ENCODE peak calls at places on chromosomes 16 and 17, in ten cellular contexts. P is mucosa of descending colon, C is lower leg skin, T is AG10803, Y is GM20000, I is GM06990, Z is neural crest cell, O is PC-9, R is ovary, Q is HCT116. J is an unnamed sample.

GRCh38 chr17:80477647-80478478 is 1.5 kb upstream of the NPTX1 start:
- DNase-seq in P (no peak), C (no peak), T (peak), Y (peak), I (no peak), Z (peak), O (no peak), R (peak), Q (no peak), J (no peak)

GRCh38 chr16:10408824-10409381 is 23.0 kb downstream of the ATF7IP2 start:
- DNase-seq in P (no peak), C (no peak), T (no peak), Y (no peak), I (no peak), Z (no peak), O (no peak), R (no peak), Q (no peak), J (no peak)

GRCh38 chr17:82019208-82019727 is 3.4 kb downstream of the CENPX start:
- DNase-seq in P (no peak), C (no peak), T (no peak), Y (no peak), I (no peak), Z (no peak), O (no peak), R (no peak), Q (no peak), J (no peak)

GRCh38 chr17:63714550-63715277 is 14.8 kb upstream of the LIMD2 start:
- DNase-seq in P (no peak), C (no peak), T (peak), Y (no peak), I (no peak), Z (no peak), O (no peak), R (no peak), Q (no peak), J (no peak)

GRCh38 chr16:63037761-63038562 is 1001.7 kb upstream of the CDH8 start:
- DNase-seq in P (no peak), C (no peak), T (no peak), Y (no peak), I (no peak), Z (no peak), O (no peak), R (no peak), Q (no peak), J (no peak)

GRCh38 chr17:7590743-7591142 is 849 bp upstream of the SOX15 start:
- DNase-seq in P (no peak), C (peak), T (peak), Y (no peak), I (no peak), Z (no peak), O (peak), R (no peak), Q (no peak), J (peak)

GRCh38 chr17:82328141-82328993 is 5.2 kb downstream of the SECTM1 start:
- DNase-seq in P (peak), C (no peak), T (no peak), Y (no peak), I (no peak), Z (no peak), O (no peak), R (no peak), Q (no peak), J (no peak)

GRCh38 chr17:37683454-37683984 is 40.3 kb upstream of the DDX52 start:
- DNase-seq in P (no peak), C (no peak), T (no peak), Y (no peak), I (no peak), Z (no peak), O (no peak), R (no peak), Q (no peak), J (no peak)

GRCh38 chr16:48561960-48562393 is 48.0 kb downstream of the N4BP1 start:
- DNase-seq in P (no peak), C (no peak), T (peak), Y (no peak), I (no peak), Z (no peak), O (no peak), R (no peak), Q (no peak), J (no peak)

GRCh38 chr16:47553853-47554564 is 92.9 kb downstream of the PHKB start:
- DNase-seq in P (no peak), C (no peak), T (no peak), Y (no peak), I (no peak), Z (no peak), O (no peak), R (no peak), Q (no peak), J (no peak)

GRCh38 chr17:28749516-28750177 is 5.8 kb downstream of the TRAF4 start:
- DNase-seq in P (no peak), C (no peak), T (no peak), Y (no peak), I (no peak), Z (no peak), O (no peak), R (no peak), Q (no peak), J (no peak)

GRCh38 chr16:10646581-10647263 is 48.0 kb downstream of the TEKT5 start:
- DNase-seq in P (no peak), C (no peak), T (no peak), Y (no peak), I (no peak), Z (no peak), O (no peak), R (no peak), Q (no peak), J (no peak)

GRCh38 chr16:23986455-23986854 is 150.7 kb downstream of the PRKCB start:
- DNase-seq in P (no peak), C (no peak), T (no peak), Y (no peak), I (no peak), Z (no peak), O (no peak), R (no peak), Q (no peak), J (no peak)

GRCh38 chr17:78174332-78174869 is 6.0 kb downstream of the SYNGR2 start:
- DNase-seq in P (peak), C (peak), T (no peak), Y (no peak), I (no peak), Z (no peak), O (peak), R (peak), Q (no peak), J (no peak)

GRCh38 chr16:84482001-84482891 is 22.2 kb downstream of the MEAK7 start:
- DNase-seq in P (no peak), C (no peak), T (no peak), Y (no peak), I (no peak), Z (no peak), O (no peak), R (no peak), Q (no peak), J (no peak)

GRCh38 chr17:10309003-10309974 is 63.5 kb downstream of the MYH13 start:
- DNase-seq in P (no peak), C (no peak), T (no peak), Y (no peak), I (no peak), Z (no peak), O (no peak), R (no peak), Q (no peak), J (no peak)

GRCh38 chr17:14197582-14197981 is 39.1 kb downstream of the CDRT15 start:
- DNase-seq in P (peak), C (no peak), T (no peak), Y (no peak), I (no peak), Z (no peak), O (no peak), R (no peak), Q (no peak), J (no peak)

GRCh38 chr17:9707917-9708316 is 62.6 kb downstream of the USP43 start:
- DNase-seq in P (no peak), C (no peak), T (no peak), Y (no peak), I (no peak), Z (no peak), O (no peak), R (no peak), Q (no peak), J (no peak)

GRCh38 chr17:77396610-77397009 is 255.8 kb downstream of the SEC14L1 start:
- DNase-seq in P (no peak), C (no peak), T (peak), Y (no peak), I (no peak), Z (no peak), O (no peak), R (no peak), Q (no peak), J (no peak)

GRCh38 chr16:24737391-24737871 is 8.0 kb downstream of the TNRC6A start:
- DNase-seq in P (no peak), C (no peak), T (peak), Y (no peak), I (no peak), Z (no peak), O (no peak), R (no peak), Q (no peak), J (no peak)

GRCh38 chr17:39623356-39623950 is 3.3 kb upstream of the PPP1R1B start:
- DNase-seq in P (peak), C (peak), T (peak), Y (peak), I (peak), Z (peak), O (peak), R (peak), Q (no peak), J (peak)

GRCh38 chr17:61217878-61218437 is 181.7 kb upstream of the TBX2 start:
- DNase-seq in P (no peak), C (no peak), T (no peak), Y (no peak), I (no peak), Z (no peak), O (no peak), R (no peak), Q (no peak), J (no peak)

GRCh38 chr16:81189100-81189664 is 49.3 kb upstream of the BCO1 start:
- DNase-seq in P (peak), C (peak), T (peak), Y (no peak), I (no peak), Z (no peak), O (no peak), R (peak), Q (no peak), J (no peak)

GRCh38 chr16:88624481-88624880 is 13.9 kb upstream of the IL17C start:
- DNase-seq in P (no peak), C (no peak), T (no peak), Y (no peak), I (no peak), Z (no peak), O (no peak), R (no peak), Q (no peak), J (no peak)

GRCh38 chr17:17153071-17153470 is 53.1 kb downstream of the PLD6 start:
- DNase-seq in P (no peak), C (no peak), T (no peak), Y (no peak), I (no peak), Z (no peak), O (no peak), R (no peak), Q (no peak), J (no peak)

GRCh38 chr16:88922114-88922825 is 54.7 kb downstream of the CBFA2T3 start:
- DNase-seq in P (peak), C (peak), T (peak), Y (no peak), I (no peak), Z (no peak), O (peak), R (peak), Q (no peak), J (no peak)

GRCh38 chr17:58513391-58513912 is 986 bp downstream of the MTMR4 start:
- DNase-seq in P (no peak), C (no peak), T (no peak), Y (peak), I (peak), Z (no peak), O (no peak), R (no peak), Q (no peak), J (no peak)

GRCh38 chr16:74667215-74667765 is 613 bp upstream of the RFWD3 start:
- DNase-seq in P (no peak), C (no peak), T (peak), Y (peak), I (peak), Z (peak), O (peak), R (peak), Q (no peak), J (no peak)

GRCh38 chr17:66508896-66509843 is 206.8 kb downstream of the PRKCA start:
- DNase-seq in P (peak), C (no peak), T (peak), Y (no peak), I (no peak), Z (no peak), O (peak), R (no peak), Q (peak), J (no peak)

GRCh38 chr17:31598388-31598760 is 206.9 kb downstream of the RAB11FIP4 start:
- DNase-seq in P (no peak), C (no peak), T (no peak), Y (no peak), I (no peak), Z (no peak), O (no peak), R (no peak), Q (no peak), J (no peak)

GRCh38 chr16:1342526-1343427 is 8.9 kb downstream of the TSR3 start:
- DNase-seq in P (peak), C (peak), T (peak), Y (peak), I (peak), Z (peak), O (peak), R (peak), Q (peak), J (peak)
- TF ChIP-seq CTCF in P (no peak), C (no peak), T (no peak), Y (no peak), I (no peak), Z (no peak), O (no peak), R (no peak), Q (no peak), J (no peak)

GRCh38 chr17:75937652-75938051 is 3.2 kb downstream of the FBF1 start:
- DNase-seq in P (peak), C (no peak), T (no peak), Y (no peak), I (no peak), Z (no peak), O (no peak), R (no peak), Q (no peak), J (no peak)

GRCh38 chr17:75945202-75945601 is 4.4 kb upstream of the FBF1 start:
- DNase-seq in P (no peak), C (no peak), T (no peak), Y (no peak), I (no peak), Z (no peak), O (no peak), R (no peak), Q (no peak), J (no peak)

GRCh38 chr17:75941442-75941819 is 589 bp upstream of the FBF1 start:
- DNase-seq in P (peak), C (no peak), T (no peak), Y (no peak), I (no peak), Z (no peak), O (no peak), R (no peak), Q (no peak), J (no peak)

GRCh38 chr17:75942473-75942872 is 1.6 kb upstream of the FBF1 start:
- DNase-seq in P (no peak), C (no peak), T (no peak), Y (no peak), I (no peak), Z (no peak), O (no peak), R (no peak), Q (no peak), J (no peak)

DNA sequence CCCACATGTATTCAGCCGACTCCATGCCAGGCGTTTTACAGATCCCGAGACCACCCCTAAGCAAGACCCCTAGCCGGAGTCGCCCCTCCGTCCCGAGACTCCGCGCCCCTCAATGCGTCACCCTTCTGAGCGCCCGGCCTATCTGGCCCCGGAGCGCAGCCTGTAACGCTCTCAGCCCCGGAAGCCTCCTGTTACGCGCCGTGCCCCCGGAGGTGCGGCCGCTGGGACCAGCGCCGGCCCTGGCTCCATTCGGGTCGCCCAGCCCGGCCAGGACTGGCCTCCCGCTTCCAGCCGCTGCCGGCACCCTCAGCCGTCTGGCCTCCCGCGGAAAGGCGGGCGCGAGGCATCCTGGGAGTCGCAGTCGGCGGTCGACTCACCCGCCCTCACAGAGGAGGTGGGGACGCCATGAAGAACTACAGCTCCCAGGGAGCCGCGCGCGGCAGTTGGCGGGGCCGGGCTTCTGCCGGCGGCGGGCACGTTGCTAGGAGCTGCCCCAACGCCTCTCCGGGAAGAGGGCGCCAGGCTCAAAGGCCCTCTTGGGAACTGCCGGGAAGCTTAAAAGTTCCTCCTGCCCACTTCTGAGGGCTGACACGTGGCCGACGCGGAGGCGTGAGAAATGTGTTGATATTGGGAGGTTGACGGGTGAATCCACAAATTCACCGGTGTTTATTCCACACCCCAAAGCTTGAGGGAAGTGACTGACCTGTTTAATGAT is at the start of gene FBF1:
- DNase-seq in P (peak), C (peak), T (peak), Y (peak), I (peak), Z (peak), O (peak), R (peak), Q (peak), J (peak)
- TF ChIP-seq CTCF in P (peak), C (no peak), T (no peak), Y (no peak), I (no peak), Z (no peak), O (no peak), R (no peak), Q (no peak), J (no peak)

GRCh38 chr16:76956394-76956793 is 234.6 kb upstream of the MON1B start:
- DNase-seq in P (no peak), C (no peak), T (no peak), Y (no peak), I (no peak), Z (no peak), O (no peak), R (no peak), Q (no peak), J (no peak)

GRCh38 chr16:76959166-76959565 is 231.8 kb upstream of the MON1B start:
- DNase-seq in P (no peak), C (no peak), T (no peak), Y (no peak), I (no peak), Z (no peak), O (no peak), R (no peak), Q (no peak), J (no peak)

GRCh38 chr16:76956801-76957200 is 234.2 kb upstream of the MON1B start:
- DNase-seq in P (no peak), C (no peak), T (no peak), Y (no peak), I (no peak), Z (no peak), O (no peak), R (no peak), Q (no peak), J (no peak)

DNA sequence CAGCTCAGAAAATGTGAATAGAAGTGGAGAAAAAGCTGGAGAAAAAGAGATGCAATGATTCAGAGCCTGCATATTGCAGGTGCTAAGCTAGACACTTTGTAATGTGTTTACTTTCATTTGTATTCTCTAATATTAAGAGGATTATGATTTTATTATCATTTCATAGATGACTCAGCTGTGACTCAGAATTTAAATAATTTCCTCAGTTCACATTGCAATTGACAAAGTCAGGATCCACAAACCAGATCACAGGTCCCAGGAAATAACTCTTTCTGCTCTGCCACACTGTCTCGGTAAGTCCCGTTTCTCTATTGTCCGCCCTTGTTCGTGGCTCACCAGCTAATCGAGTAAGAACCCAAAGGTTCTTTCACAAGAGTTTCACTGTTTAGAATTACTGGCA is 235.4 kb upstream of the MON1B start:
- DNase-seq in P (no peak), C (no peak), T (no peak), Y (no peak), I (no peak), Z (no peak), O (no peak), R (no peak), Q (no peak), J (no peak)
- TF ChIP-seq CTCF in P (no peak), C (no peak), T (no peak), Y (no peak), I (no peak), Z (no peak), O (no peak), R (no peak), Q (no peak), J (no peak)

GRCh38 chr17:69723741-69724140 is 309.2 kb downstream of the MAP2K6 start:
- DNase-seq in P (no peak), C (no peak), T (no peak), Y (no peak), I (no peak), Z (no peak), O (no peak), R (no peak), Q (no peak), J (no peak)
- TF ChIP-seq CTCF in P (no peak), C (no peak), T (no peak), Y (no peak), I (no peak), Z (no peak), O (peak), R (no peak), Q (no peak), J (no peak)

DNA sequence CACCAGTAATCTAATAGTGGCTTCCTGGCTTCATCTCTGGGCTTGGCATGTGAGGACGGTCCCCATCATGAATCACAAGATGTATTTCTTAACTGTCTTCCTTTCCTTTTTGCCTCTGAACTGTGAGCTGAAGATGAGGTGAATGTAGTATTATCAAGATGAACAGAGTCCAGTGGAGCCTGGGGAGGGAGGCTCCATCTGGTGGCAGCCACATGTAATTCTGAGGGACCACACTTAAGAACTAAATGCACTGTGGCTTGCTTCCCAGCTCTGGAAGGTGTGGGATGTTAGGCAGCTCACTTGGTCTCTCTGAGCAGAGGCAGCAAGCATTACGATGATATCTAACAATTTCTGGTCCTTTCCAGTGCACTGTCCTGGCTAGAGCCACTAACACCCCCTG is 354.9 kb upstream of the ASIC2 start:
- DNase-seq in P (no peak), C (no peak), T (peak), Y (peak), I (no peak), Z (peak), O (no peak), R (no peak), Q (no peak), J (no peak)
- TF ChIP-seq CTCF in P (no peak), C (no peak), T (peak), Y (peak), I (peak), Z (peak), O (peak), R (no peak), Q (no peak), J (peak)

DNA sequence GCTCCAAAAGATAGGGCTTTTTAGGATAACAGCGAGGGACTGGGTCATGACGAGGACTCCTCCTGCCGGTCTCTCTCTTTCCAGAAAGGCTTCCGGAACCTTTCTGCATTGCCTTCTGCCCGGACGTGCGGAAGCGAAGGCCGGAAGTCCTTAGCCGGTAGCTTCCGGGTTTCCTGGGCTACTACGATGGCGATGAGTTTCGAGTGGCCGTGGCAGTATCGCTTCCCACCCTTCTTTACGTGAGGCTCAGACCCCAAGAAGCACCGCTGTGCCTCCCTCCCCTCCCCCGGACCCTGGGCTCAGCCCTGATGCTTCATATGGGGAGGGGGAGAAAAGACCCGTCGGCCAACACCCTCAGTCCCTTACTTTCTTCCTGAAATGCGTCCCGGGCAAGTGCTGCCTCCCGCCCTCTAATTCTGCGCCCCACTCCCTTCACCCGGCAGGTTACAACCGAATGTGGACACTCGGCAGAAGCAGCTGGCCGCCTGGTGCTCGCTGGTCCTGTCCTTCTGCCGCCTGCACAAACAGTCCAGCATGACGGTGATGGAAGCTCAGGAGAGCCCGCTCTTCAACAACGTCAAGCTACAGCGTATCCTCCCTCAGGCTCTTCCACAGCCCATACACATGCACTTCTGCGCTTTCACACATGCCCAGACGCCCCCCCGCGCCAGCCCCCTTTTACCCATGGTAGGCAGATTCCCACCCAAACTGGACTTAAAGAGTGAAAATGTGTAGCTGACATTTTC is at the start of gene VPS25:
- DNase-seq in P (peak), C (peak), T (peak), Y (peak), I (peak), Z (peak), O (peak), R (peak), Q (peak), J (peak)
- TF ChIP-seq CTCF in P (no peak), C (no peak), T (peak), Y (no peak), I (peak), Z (peak), O (no peak), R (peak), Q (no peak), J (peak)

J was measured in D721Med.